ENCODE peak calls at places on chromosomes 5 and 9, in eight cellular contexts. One of them, this sample, is unnamed.

GRCh38 chr5:50745221-50745620 is 78.8 kb downstream of the PARP8 start:
- DNase-seq in nephron progenitor cell: no peak
- DNase-seq in breast epithelium: no peak
- DNase-seq in CD8-positive, alpha-beta T cell: no peak
- DNase-seq in adrenal gland: no peak
- DNase-seq in astrocyte of the spinal cord: no peak
- DNase-seq in progenitor cell of endocrine pancreas: no peak
- DNase-seq in epithelial cell of esophagus: no peak
- DNase-seq in this sample: no peak

GRCh38 chr5:116377276-116378006 is 197.2 kb downstream of the SEMA6A start:
- DNase-seq in CD8-positive, alpha-beta T cell: no peak
- DNase-seq in breast epithelium: no peak
- DNase-seq in epithelial cell of esophagus: no peak
- DNase-seq in nephron progenitor cell: no peak
- DNase-seq in astrocyte of the spinal cord: no peak
- DNase-seq in progenitor cell of endocrine pancreas: no peak
- DNase-seq in adrenal gland: no peak
- DNase-seq in this sample: no peak

GRCh38 chr9:89419978-89420394 is 77.9 kb downstream of the SEMA4D start:
- DNase-seq in astrocyte of the spinal cord: no peak
- DNase-seq in epithelial cell of esophagus: no peak
- DNase-seq in nephron progenitor cell: no peak
- DNase-seq in breast epithelium: no peak
- DNase-seq in progenitor cell of endocrine pancreas: no peak
- DNase-seq in CD8-positive, alpha-beta T cell: no peak
- DNase-seq in adrenal gland: no peak
- DNase-seq in this sample: no peak

GRCh38 chr5:73748510-73749410 is 122.8 kb downstream of the ARHGEF28 start:
- DNase-seq in epithelial cell of esophagus: no peak
- DNase-seq in astrocyte of the spinal cord: peak
- DNase-seq in adrenal gland: peak
- DNase-seq in CD8-positive, alpha-beta T cell: no peak
- DNase-seq in progenitor cell of endocrine pancreas: no peak
- DNase-seq in breast epithelium: no peak
- DNase-seq in nephron progenitor cell: no peak
- DNase-seq in this sample: no peak

GRCh38 chr5:157464518-157465171 is 4.6 kb downstream of the NIPAL4 start:
- DNase-seq in CD8-positive, alpha-beta T cell: no peak
- DNase-seq in epithelial cell of esophagus: peak
- DNase-seq in adrenal gland: peak
- DNase-seq in astrocyte of the spinal cord: peak
- DNase-seq in progenitor cell of endocrine pancreas: no peak
- DNase-seq in breast epithelium: no peak
- DNase-seq in nephron progenitor cell: no peak
- DNase-seq in this sample: peak

GRCh38 chr9:96688215-96688614 is 33.1 kb upstream of the PRXL2C start:
- DNase-seq in progenitor cell of endocrine pancreas: no peak
- DNase-seq in epithelial cell of esophagus: no peak
- DNase-seq in nephron progenitor cell: no peak
- DNase-seq in breast epithelium: no peak
- DNase-seq in adrenal gland: no peak
- DNase-seq in CD8-positive, alpha-beta T cell: no peak
- DNase-seq in astrocyte of the spinal cord: no peak
- DNase-seq in this sample: no peak

GRCh38 chr9:35649431-35650340 is 1.0 kb downstream of the SIT1 start:
- DNase-seq in epithelial cell of esophagus: no peak
- DNase-seq in breast epithelium: no peak
- DNase-seq in astrocyte of the spinal cord: peak
- DNase-seq in CD8-positive, alpha-beta T cell: peak
- DNase-seq in progenitor cell of endocrine pancreas: no peak
- DNase-seq in adrenal gland: no peak
- DNase-seq in nephron progenitor cell: no peak
- DNase-seq in this sample: peak

GRCh38 chr5:9051779-9052178 is 494.1 kb downstream of the SEMA5A start:
- DNase-seq in breast epithelium: no peak
- DNase-seq in nephron progenitor cell: no peak
- DNase-seq in epithelial cell of esophagus: no peak
- DNase-seq in adrenal gland: no peak
- DNase-seq in progenitor cell of endocrine pancreas: no peak
- DNase-seq in CD8-positive, alpha-beta T cell: no peak
- DNase-seq in astrocyte of the spinal cord: no peak
- DNase-seq in this sample: no peak

GRCh38 chr9:132973713-132974112 is 4.8 kb upstream of the GFI1B start:
- DNase-seq in nephron progenitor cell: no peak
- DNase-seq in astrocyte of the spinal cord: no peak
- DNase-seq in progenitor cell of endocrine pancreas: no peak
- DNase-seq in epithelial cell of esophagus: peak
- DNase-seq in CD8-positive, alpha-beta T cell: no peak
- DNase-seq in adrenal gland: no peak
- DNase-seq in breast epithelium: no peak
- DNase-seq in this sample: no peak

GRCh38 chr9:74765572-74765971 is 122.1 kb downstream of the TRPM6 start:
- DNase-seq in CD8-positive, alpha-beta T cell: no peak
- DNase-seq in astrocyte of the spinal cord: no peak
- DNase-seq in adrenal gland: no peak
- DNase-seq in nephron progenitor cell: no peak
- DNase-seq in epithelial cell of esophagus: no peak
- DNase-seq in progenitor cell of endocrine pancreas: no peak
- DNase-seq in breast epithelium: no peak
- DNase-seq in this sample: no peak
- TF ChIP-seq CTCF in CD8-positive, alpha-beta T cell: no peak
- TF ChIP-seq CTCF in astrocyte of the spinal cord: no peak
- TF ChIP-seq CTCF in adrenal gland: no peak
- TF ChIP-seq CTCF in nephron progenitor cell: no peak
- TF ChIP-seq CTCF in epithelial cell of esophagus: no peak
- TF ChIP-seq CTCF in progenitor cell of endocrine pancreas: no peak
- TF ChIP-seq CTCF in breast epithelium: no peak
- TF ChIP-seq CTCF in this sample: no peak

DNA sequence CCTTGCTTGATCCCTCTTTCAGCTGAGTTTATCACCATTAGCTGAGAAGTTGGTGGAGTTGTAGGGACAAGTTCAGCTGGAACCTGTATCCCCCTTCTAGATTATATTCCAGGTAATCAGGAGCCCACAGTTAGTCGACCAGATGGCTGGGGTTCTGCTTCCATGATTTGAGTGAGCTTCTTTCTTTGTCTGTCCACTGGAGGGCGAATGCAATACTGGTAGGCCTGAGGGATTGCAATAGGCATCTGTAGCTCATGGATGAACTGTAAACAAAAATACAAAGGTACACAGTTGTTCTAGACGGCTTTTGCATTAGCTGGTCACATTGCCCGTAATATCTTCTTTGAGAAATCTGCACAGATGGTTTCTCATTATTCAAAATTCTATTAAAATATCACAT is 88.9 kb downstream of the PCSK5 start:
- DNase-seq in astrocyte of the spinal cord: no peak
- DNase-seq in nephron progenitor cell: no peak
- DNase-seq in breast epithelium: no peak
- DNase-seq in epithelial cell of esophagus: peak
- DNase-seq in progenitor cell of endocrine pancreas: no peak
- DNase-seq in CD8-positive, alpha-beta T cell: no peak
- DNase-seq in adrenal gland: no peak
- DNase-seq in this sample: peak
- TF ChIP-seq CTCF in astrocyte of the spinal cord: peak
- TF ChIP-seq CTCF in nephron progenitor cell: no peak
- TF ChIP-seq CTCF in breast epithelium: no peak
- TF ChIP-seq CTCF in epithelial cell of esophagus: peak
- TF ChIP-seq CTCF in progenitor cell of endocrine pancreas: peak
- TF ChIP-seq CTCF in CD8-positive, alpha-beta T cell: no peak
- TF ChIP-seq CTCF in adrenal gland: no peak
- TF ChIP-seq CTCF in this sample: peak

DNA sequence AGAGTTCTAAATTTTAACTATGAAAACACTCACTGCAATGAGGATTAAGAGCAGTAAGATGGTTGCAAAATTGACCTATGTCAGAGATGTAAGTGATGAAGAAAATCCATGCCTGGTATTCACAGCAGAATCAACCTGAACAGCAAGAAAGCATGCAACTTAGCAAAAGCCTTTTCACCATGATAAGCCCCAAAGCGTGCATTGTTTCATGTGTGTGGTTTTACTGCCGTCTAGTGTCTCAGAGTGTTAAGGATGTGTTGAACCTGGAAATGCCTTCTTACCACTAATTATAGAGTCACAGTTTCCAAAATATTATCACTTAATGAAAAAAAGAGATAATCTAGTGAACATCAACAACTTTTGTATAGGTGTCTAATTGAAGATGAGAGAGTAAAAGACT is 415.2 kb upstream of the TRPC7 start:
- DNase-seq in nephron progenitor cell: no peak
- DNase-seq in adrenal gland: no peak
- DNase-seq in epithelial cell of esophagus: no peak
- DNase-seq in CD8-positive, alpha-beta T cell: no peak
- DNase-seq in breast epithelium: no peak
- DNase-seq in progenitor cell of endocrine pancreas: no peak
- DNase-seq in astrocyte of the spinal cord: no peak
- DNase-seq in this sample: no peak
- TF ChIP-seq CTCF in nephron progenitor cell: no peak
- TF ChIP-seq CTCF in adrenal gland: no peak
- TF ChIP-seq CTCF in epithelial cell of esophagus: peak
- TF ChIP-seq CTCF in CD8-positive, alpha-beta T cell: no peak
- TF ChIP-seq CTCF in breast epithelium: no peak
- TF ChIP-seq CTCF in progenitor cell of endocrine pancreas: no peak
- TF ChIP-seq CTCF in astrocyte of the spinal cord: no peak
- TF ChIP-seq CTCF in this sample: no peak

DNA sequence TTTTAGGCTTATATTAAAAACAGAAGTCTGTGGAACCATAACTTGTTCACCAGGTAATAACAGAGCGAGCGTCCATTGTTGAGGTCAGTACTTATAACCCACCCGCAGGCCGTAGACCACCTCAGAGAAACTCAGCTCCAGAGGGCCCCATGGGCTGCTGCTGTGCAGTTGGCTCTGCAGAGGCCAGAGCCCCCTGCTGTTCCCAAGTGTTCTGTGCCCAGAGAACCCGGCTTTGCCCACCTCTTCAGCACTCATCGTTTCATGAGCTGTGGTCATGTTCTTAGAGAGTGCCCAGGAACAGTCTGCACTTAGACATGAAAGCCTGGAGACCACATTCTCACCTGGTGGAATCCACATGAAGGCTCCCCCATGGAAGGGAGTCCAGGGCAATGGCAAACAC is 50.4 kb upstream of the SLC2A8 start:
- DNase-seq in CD8-positive, alpha-beta T cell: no peak
- DNase-seq in astrocyte of the spinal cord: no peak
- DNase-seq in epithelial cell of esophagus: no peak
- DNase-seq in breast epithelium: no peak
- DNase-seq in nephron progenitor cell: no peak
- DNase-seq in adrenal gland: no peak
- DNase-seq in progenitor cell of endocrine pancreas: no peak
- DNase-seq in this sample: no peak
- TF ChIP-seq CTCF in CD8-positive, alpha-beta T cell: no peak
- TF ChIP-seq CTCF in astrocyte of the spinal cord: peak
- TF ChIP-seq CTCF in epithelial cell of esophagus: no peak
- TF ChIP-seq CTCF in breast epithelium: no peak
- TF ChIP-seq CTCF in nephron progenitor cell: no peak
- TF ChIP-seq CTCF in adrenal gland: no peak
- TF ChIP-seq CTCF in progenitor cell of endocrine pancreas: peak
- TF ChIP-seq CTCF in this sample: no peak

DNA sequence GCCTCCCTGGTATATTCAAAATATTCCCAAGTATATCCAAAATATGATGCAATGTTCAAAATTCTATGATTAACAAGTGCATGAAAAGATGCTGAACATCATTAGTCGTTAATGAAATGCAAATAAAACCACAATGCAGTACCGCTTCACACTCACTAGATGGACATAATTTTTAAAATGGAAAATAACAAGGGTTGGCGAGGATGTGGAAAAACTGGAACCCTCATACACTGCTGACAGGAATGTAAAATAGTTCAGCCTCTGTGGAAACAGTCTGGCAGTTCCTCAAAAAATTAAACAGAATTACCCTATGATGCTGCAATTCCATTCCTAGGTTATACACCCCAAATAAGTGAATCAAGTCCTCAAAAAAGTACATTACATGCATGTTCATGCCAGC is 36.1 kb upstream of the MYOT start:
- DNase-seq in adrenal gland: no peak
- DNase-seq in progenitor cell of endocrine pancreas: no peak
- DNase-seq in epithelial cell of esophagus: no peak
- DNase-seq in CD8-positive, alpha-beta T cell: no peak
- DNase-seq in breast epithelium: no peak
- DNase-seq in nephron progenitor cell: no peak
- DNase-seq in astrocyte of the spinal cord: no peak
- DNase-seq in this sample: no peak
- TF ChIP-seq CTCF in adrenal gland: peak
- TF ChIP-seq CTCF in progenitor cell of endocrine pancreas: no peak
- TF ChIP-seq CTCF in epithelial cell of esophagus: no peak
- TF ChIP-seq CTCF in CD8-positive, alpha-beta T cell: no peak
- TF ChIP-seq CTCF in breast epithelium: no peak
- TF ChIP-seq CTCF in nephron progenitor cell: no peak
- TF ChIP-seq CTCF in astrocyte of the spinal cord: no peak
- TF ChIP-seq CTCF in this sample: no peak

GRCh38 chr9:137214620-137215019 is 7.4 kb downstream of the RNF208 start:
- DNase-seq in nephron progenitor cell: no peak
- DNase-seq in CD8-positive, alpha-beta T cell: no peak
- DNase-seq in breast epithelium: no peak
- DNase-seq in epithelial cell of esophagus: no peak
- DNase-seq in astrocyte of the spinal cord: no peak
- DNase-seq in progenitor cell of endocrine pancreas: no peak
- DNase-seq in adrenal gland: no peak
- DNase-seq in this sample: no peak

GRCh38 chr9:137211532-137211931 is 6.0 kb downstream of the NDOR1 start:
- DNase-seq in CD8-positive, alpha-beta T cell: no peak
- DNase-seq in adrenal gland: no peak
- DNase-seq in progenitor cell of endocrine pancreas: no peak
- DNase-seq in epithelial cell of esophagus: no peak
- DNase-seq in astrocyte of the spinal cord: no peak
- DNase-seq in breast epithelium: no peak
- DNase-seq in nephron progenitor cell: no peak
- DNase-seq in this sample: no peak

GRCh38 chr9:137215196-137215986 is 6.6 kb downstream of the RNF208 start:
- DNase-seq in nephron progenitor cell: no peak
- DNase-seq in epithelial cell of esophagus: no peak
- DNase-seq in adrenal gland: no peak
- DNase-seq in breast epithelium: no peak
- DNase-seq in astrocyte of the spinal cord: no peak
- DNase-seq in progenitor cell of endocrine pancreas: no peak
- DNase-seq in CD8-positive, alpha-beta T cell: no peak
- DNase-seq in this sample: no peak

GRCh38 chr9:137213160-137214060 is 7.9 kb downstream of the NDOR1 start:
- DNase-seq in astrocyte of the spinal cord: no peak
- DNase-seq in breast epithelium: no peak
- DNase-seq in nephron progenitor cell: no peak
- DNase-seq in adrenal gland: no peak
- DNase-seq in epithelial cell of esophagus: no peak
- DNase-seq in CD8-positive, alpha-beta T cell: no peak
- DNase-seq in progenitor cell of endocrine pancreas: no peak
- DNase-seq in this sample: no peak

DNA sequence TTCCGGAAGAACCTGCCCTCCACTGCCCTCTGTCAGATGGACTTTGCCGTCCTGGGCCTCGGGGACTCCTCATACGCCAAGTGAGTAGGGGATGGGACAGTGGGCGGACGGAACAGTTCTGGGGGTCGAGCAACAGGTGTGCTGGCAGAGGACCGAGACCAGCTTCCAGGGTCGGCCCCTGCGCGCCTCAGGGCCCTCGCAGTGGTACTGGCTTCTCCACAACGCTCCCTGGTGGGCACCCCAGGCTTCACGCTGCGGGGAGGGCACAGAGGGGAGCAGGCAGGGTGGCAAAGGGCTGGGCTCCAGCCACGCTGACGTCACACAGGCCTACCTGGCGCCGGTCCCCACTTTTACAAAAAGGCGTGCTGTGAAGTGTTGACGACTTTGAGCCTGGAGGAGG is 7.0 kb downstream of the NDOR1 start:
- DNase-seq in astrocyte of the spinal cord: no peak
- DNase-seq in breast epithelium: no peak
- DNase-seq in adrenal gland: no peak
- DNase-seq in CD8-positive, alpha-beta T cell: no peak
- DNase-seq in nephron progenitor cell: no peak
- DNase-seq in epithelial cell of esophagus: no peak
- DNase-seq in progenitor cell of endocrine pancreas: no peak
- DNase-seq in this sample: no peak
- TF ChIP-seq CTCF in astrocyte of the spinal cord: no peak
- TF ChIP-seq CTCF in breast epithelium: no peak
- TF ChIP-seq CTCF in adrenal gland: no peak
- TF ChIP-seq CTCF in CD8-positive, alpha-beta T cell: no peak
- TF ChIP-seq CTCF in nephron progenitor cell: no peak
- TF ChIP-seq CTCF in epithelial cell of esophagus: no peak
- TF ChIP-seq CTCF in progenitor cell of endocrine pancreas: no peak
- TF ChIP-seq CTCF in this sample: no peak